ENCODE peak calls at places on chromosomes 6 and 20, in five cellular contexts. S is sigmoid colon, A is heart right ventricle, L is cardiac muscle cell, R is IMR-90. F is an unnamed sample.

GRCh38 chr6:1795923-1796322 is 186.2 kb downstream of the FOXC1 start:
- DNase-seq in A (no peak), L (no peak), S (no peak), R (no peak), F (no peak)

GRCh38 chr6:131937703-131938631 is 13.2 kb downstream of the CCN2 start:
- DNase-seq in L (no peak), S (no peak), A (no peak), R (peak; percentile 88), F (no peak)

GRCh38 chr20:41329435-41330342 is 10.9 kb upstream of the LPIN3 start:
- DNase-seq in S (peak; percentile 94), L (no peak), A (peak; percentile 68), R (peak; percentile 99), F (no peak)

GRCh38 chr20:35504751-35505150 is 24.7 kb downstream of the C20orf173 start:
- DNase-seq in A (no peak), R (no peak), L (no peak), S (no peak), F (no peak)

GRCh38 chr6:104750449-104750848 is 109.3 kb downstream of the HACE1 start:
- DNase-seq in S (no peak), R (no peak), A (no peak), L (no peak), F (no peak)

GRCh38 chr20:37542281-37542680 is 14.6 kb upstream of the BLCAP start:
- DNase-seq in S (no peak), L (no peak), R (peak; percentile 37), A (no peak), F (no peak)

GRCh38 chr6:3678946-3679345 is 72.6 kb downstream of the PXDC1 start:
- DNase-seq in A (no peak), S (no peak), L (no peak), R (no peak), F (no peak)

GRCh38 chr6:159075506-159076100 is 30.8 kb upstream of the TAGAP start:
- DNase-seq in L (no peak), A (peak; percentile 31), S (no peak), R (no peak), F (no peak)

GRCh38 chr6:36594816-36595167 is 630 bp downstream of the SRSF3 start:
- DNase-seq in S (peak; percentile 29), A (no peak), L (no peak), R (no peak), F (no peak)
- H3K4me1 ChIP-seq in S (no peaks in the 10 kb centered on the region), A (peaks cover 46% of the 10 kb centered on the region), L (peaks cover 29% of the 10 kb centered on the region), R (peaks cover 6% of the 10 kb centered on the region), F (peaks cover 27% of the 10 kb centered on the region)

GRCh38 chr6:35391240-35391968 is 49.0 kb downstream of the PPARD start:
- DNase-seq in L (no peak), R (peak; percentile 97), A (no peak), S (no peak), F (no peak)
- H3K4me1 ChIP-seq in L (peaks cover 18% of the 10 kb centered on the region), R (peaks cover 40% of the 10 kb centered on the region), A (peaks cover 26% of the 10 kb centered on the region), S (no peaks in the 10 kb centered on the region), F (peaks cover 22% of the 10 kb centered on the region)

GRCh38 chr6:73078333-73078732 is 147.0 kb downstream of the KHDC1L start:
- DNase-seq in S (no peak), L (no peak), A (no peak), R (no peak), F (no peak)
- H3K4me1 ChIP-seq in S (no peaks in the 10 kb centered on the region), L (no peaks in the 10 kb centered on the region), A (no peaks in the 10 kb centered on the region), R (peaks cover 3% of the 10 kb centered on the region), F (no peaks in the 10 kb centered on the region)

GRCh38 chr20:62818592-62819493 is 2.0 kb downstream of the COL9A3 start:
- DNase-seq in S (peak; percentile 87), A (peak; percentile 82), R (peak; percentile 9), L (peak; percentile 57), F (no peak)
- H3K4me1 ChIP-seq in S (no peaks in the 10 kb centered on the region), A (peaks cover 55% of the 10 kb centered on the region), R (peaks cover 20% of the 10 kb centered on the region), L (peaks cover 7% of the 10 kb centered on the region), F (peaks cover 6% of the 10 kb centered on the region)

GRCh38 chr6:8819446-8819845 is 384.1 kb upstream of the SLC35B3 start:
- DNase-seq in L (no peak), R (no peak), A (no peak), S (no peak), F (no peak)

GRCh38 chr6:8825726-8826125 is 390.4 kb upstream of the SLC35B3 start:
- DNase-seq in S (no peak), A (no peak), R (no peak), L (no peak), F (no peak)

GRCh38 chr6:8820313-8820712 is 385.0 kb upstream of the SLC35B3 start:
- DNase-seq in A (no peak), R (no peak), L (no peak), S (no peak), F (no peak)

GRCh38 chr6:8821921-8822512 is 386.7 kb upstream of the SLC35B3 start:
- DNase-seq in A (no peak), L (no peak), R (no peak), S (no peak), F (no peak)
- H3K4me1 ChIP-seq in A (no peaks in the 10 kb centered on the region), L (no peaks in the 10 kb centered on the region), R (no peaks in the 10 kb centered on the region), S (no peaks in the 10 kb centered on the region), F (no peaks in the 10 kb centered on the region)